ENCODE peak calls at places on chromosomes 12 and 14, in four cellular contexts. R is left lung, Y is esophagus muscularis mucosa, G is uterus. B is an unnamed sample.

GRCh38 chr12:88399811-88400210 is 180.5 kb downstream of the KITLG start:
- DNase-seq in R (no peak), Y (no peak), G (no peak), B (no peak)

GRCh38 chr14:70416322-70416716 is 571 bp downstream of the SYNJ2BP start:
- DNase-seq in G (no peak), Y (no peak), R (no peak), B (no peak)

GRCh38 chr12:1220127-1221092 is 229.4 kb downstream of the ERC1 start:
- DNase-seq in G (no peak), R (peak; percentile 37), Y (no peak), B (no peak)

GRCh38 chr14:104128981-104129380 is 9.4 kb upstream of the KIF26A start:
- DNase-seq in R (no peak), Y (no peak), G (no peak), B (no peak)

GRCh38 chr14:87231336-87232026 is 761.5 kb downstream of the GALC start:
- DNase-seq in Y (no peak), R (no peak), G (no peak), B (no peak)

GRCh38 chr12:51080136-51080535 is 3.3 kb downstream of the CSRNP2 start:
- DNase-seq in G (no peak), R (no peak), Y (no peak), B (no peak)

GRCh38 chr12:42546709-42547108 is 42.8 kb downstream of the PRICKLE1 start:
- DNase-seq in Y (no peak), G (no peak), R (no peak), B (no peak)

GRCh38 chr14:57833304-57833703 is 32.6 kb downstream of the SLC35F4 start:
- DNase-seq in G (peak; percentile 77), Y (no peak), R (no peak), B (no peak)

GRCh38 chr12:3644103-3644502 is 108.8 kb downstream of the CRACR2A start:
- DNase-seq in R (no peak), Y (no peak), G (no peak), B (no peak)

GRCh38 chr14:35292770-35293561 is 784 bp downstream of the PSMA6 start:
- DNase-seq in Y (no peak), R (no peak), G (no peak), B (no peak)

GRCh38 chr12:128920468-128920867 is 67.2 kb downstream of the GLT1D1 start:
- DNase-seq in G (peak; percentile 75), Y (no peak), R (no peak), B (no peak)

GRCh38 chr12:124359671-124360581 is 65.0 kb downstream of the RFLNA start:
- DNase-seq in R (no peak), Y (peak; percentile 94), G (peak; percentile 87), B (no peak)

GRCh38 chr12:10001141-10001778 is 2.3 kb upstream of the CLEC1B start:
- DNase-seq in R (no peak), Y (no peak), G (no peak), B (no peak)

GRCh38 chr14:102323102-102323501 is 3.6 kb downstream of the ZNF839 start:
- DNase-seq in G (peak; percentile 58), Y (peak; percentile 95), R (no peak), B (no peak)

GRCh38 chr14:92951912-92952471 is 29.0 kb downstream of the CHGA start:
- DNase-seq in Y (peak; percentile 95), R (peak; percentile 94), G (peak; percentile 75), B (peak; percentile 85)

GRCh38 chr14:93970589-93970966 is 5.8 kb downstream of the ASB2 start:
- DNase-seq in G (no peak), R (no peak), Y (no peak), B (no peak)

GRCh38 chr14:61545716-61546455 is 149.4 kb upstream of the HIF1A start:
- DNase-seq in G (no peak), Y (no peak), R (no peak), B (no peak)

GRCh38 chr12:6553051-6553868 is 2.6 kb downstream of the IFFO1 start:
- DNase-seq in Y (no peak), R (peak; percentile 11), G (peak; percentile 70), B (no peak)

GRCh38 chr12:47828967-47829482 is 9.3 kb upstream of the HDAC7 start:
- DNase-seq in Y (no peak), R (peak; percentile 89), G (peak; percentile 91), B (no peak)

GRCh38 chr12:100827901-100828520 is 33.4 kb downstream of the ANO4 start:
- DNase-seq in Y (no peak), G (no peak), R (no peak), B (no peak)

GRCh38 chr14:55893695-55894094 is 224.5 kb upstream of the PELI2 start:
- DNase-seq in G (no peak), Y (no peak), R (no peak), B (no peak)

GRCh38 chr12:12779529-12779928 is 5.9 kb upstream of the APOLD1 start:
- DNase-seq in Y (no peak), R (no peak), G (no peak), B (no peak)

GRCh38 chr12:132827763-132828703 is 636 bp downstream of the GOLGA3 start:
- DNase-seq in R (peak; percentile 83), G (no peak), Y (no peak), B (no peak)

GRCh38 chr14:72558721-72559120 is 335.2 kb downstream of the DPF3 start:
- DNase-seq in R (no peak), G (no peak), Y (no peak), B (no peak)

GRCh38 chr14:59176764-59177163 is 11.7 kb upstream of the DAAM1 start:
- DNase-seq in Y (no peak), G (no peak), R (no peak), B (no peak)

GRCh38 chr12:52178443-52178842 is 13.4 kb downstream of the KRT80 start:
- DNase-seq in R (peak; percentile 36), G (no peak), Y (no peak), B (no peak)

GRCh38 chr12:52172956-52173355 is 18.9 kb downstream of the KRT80 start:
- DNase-seq in Y (no peak), G (no peak), R (peak; percentile 74), B (no peak)

GRCh38 chr12:52173526-52173925 is 18.3 kb downstream of the KRT80 start:
- DNase-seq in R (peak; percentile 60), G (no peak), Y (no peak), B (no peak)

GRCh38 chr12:52178984-52179383 is 12.8 kb downstream of the KRT80 start:
- DNase-seq in G (no peak), R (peak; percentile 29), Y (no peak), B (no peak)

GRCh38 chr12:52175411-52176350 is 16.1 kb downstream of the KRT80 start:
- DNase-seq in Y (no peak), R (peak; percentile 54), G (no peak), B (no peak)
- TF ChIP-seq CTCF in Y (peak; percentile 17), R (peak; percentile 16), G (peak; percentile 12), B (peak; percentile 29)

DNA sequence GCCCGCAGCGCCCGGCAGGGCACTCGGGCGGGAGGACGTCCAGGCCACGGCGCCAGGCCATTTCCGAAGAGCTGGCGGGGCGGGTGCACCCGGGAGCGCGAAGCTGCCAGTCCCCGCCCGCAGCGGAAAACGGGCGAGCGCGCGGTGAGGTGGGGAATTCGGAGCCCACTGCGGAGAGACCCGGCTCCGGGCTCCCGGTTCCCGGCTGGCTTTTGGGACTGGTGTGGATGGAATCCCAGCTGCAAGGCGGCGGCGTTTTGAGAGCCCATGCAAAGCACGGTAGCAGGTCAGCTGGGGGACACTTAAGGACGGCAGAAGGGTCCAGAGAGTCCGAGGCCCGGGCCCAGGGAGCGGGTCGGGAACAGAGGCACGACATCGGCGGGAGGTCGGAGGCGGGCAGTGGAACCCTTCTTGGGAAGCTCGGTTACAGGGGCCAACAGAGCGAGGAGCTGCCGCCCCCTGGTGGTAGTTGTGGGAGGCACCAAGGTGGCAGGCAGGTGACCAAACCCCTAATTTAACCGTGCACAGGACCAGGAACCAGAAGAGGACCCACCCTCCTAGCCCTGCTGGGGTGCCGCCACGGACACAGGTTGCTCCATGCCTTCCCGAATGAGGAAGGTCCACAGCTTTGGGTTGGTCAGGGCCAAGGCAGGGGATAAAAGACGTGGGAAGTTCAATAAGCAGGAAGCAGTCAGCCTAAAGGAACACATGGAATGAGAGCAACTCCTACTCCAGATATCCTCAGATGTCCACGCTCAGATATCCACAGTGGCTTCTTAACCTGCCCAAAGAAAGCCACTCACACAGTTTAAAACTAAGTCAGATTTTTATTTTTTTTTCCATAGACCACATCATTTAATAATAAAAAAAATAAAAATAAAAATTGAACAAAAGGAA is 685 bp upstream of the CDH24 start:
- DNase-seq in Y (peak; percentile 96), G (peak; percentile 89), R (peak; percentile 95), B (peak; percentile 93)
- TF ChIP-seq CTCF in Y (no peak), G (peak; percentile 92), R (peak; percentile 95), B (peak; percentile 99)

GRCh38 chr12:52169886-52170285 is 21.9 kb downstream of the KRT80 start:
- DNase-seq in G (no peak), R (peak; percentile 13), Y (no peak), B (no peak)

GRCh38 chr12:52170827-52171226 is 21.0 kb downstream of the KRT80 start:
- DNase-seq in Y (no peak), R (peak; percentile 31), G (no peak), B (no peak)

GRCh38 chr12:52168019-52168717 is 23.6 kb downstream of the KRT80 start:
- DNase-seq in R (peak; percentile 50), G (no peak), Y (no peak), B (no peak)

GRCh38 chr12:52167578-52167977 is 24.2 kb downstream of the KRT80 start:
- DNase-seq in Y (no peak), R (no peak), G (no peak), B (no peak)

DNA sequence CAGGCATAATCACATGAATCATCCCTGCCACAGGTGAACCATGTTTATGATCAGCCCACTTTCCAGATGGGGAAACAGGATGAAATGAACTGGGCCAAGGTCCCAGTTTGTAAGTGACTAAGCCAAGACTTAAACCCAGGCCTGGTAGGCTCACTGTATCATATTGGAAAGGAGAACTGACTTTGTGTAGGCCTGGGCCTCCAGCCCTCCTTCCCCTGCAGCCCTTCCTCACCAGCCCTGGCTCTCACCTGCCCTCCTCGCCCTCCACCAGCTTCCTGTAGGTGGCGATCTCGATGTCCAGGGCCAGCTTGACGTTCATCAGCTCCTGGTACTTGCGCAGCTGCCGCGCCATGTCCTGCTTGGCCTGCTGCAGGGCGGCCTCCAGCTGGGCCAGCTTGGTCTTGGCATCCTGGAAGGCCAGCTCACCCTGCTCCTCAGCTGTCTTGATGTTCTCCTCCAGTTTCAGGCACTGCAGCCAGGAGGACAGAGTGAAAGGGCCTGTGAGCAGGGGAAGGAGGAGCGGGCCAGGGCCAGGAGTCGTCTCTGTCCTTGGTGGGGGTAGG is 19.8 kb downstream of the KRT80 start:
- DNase-seq in Y (no peak), G (no peak), R (peak; percentile 76), B (no peak)
- TF ChIP-seq CTCF in Y (peak; percentile 25), G (no peak), R (peak; percentile 25), B (peak; percentile 47)

GRCh38 chr14:77543240-77543551 is 44.6 kb upstream of the ISM2 start:
- DNase-seq in Y (no peak), R (no peak), G (no peak), B (no peak)

GRCh38 chr14:77544571-77544970 is 46.0 kb upstream of the ISM2 start:
- DNase-seq in Y (no peak), G (no peak), R (no peak), B (no peak)

GRCh38 chr14:77549451-77549850 is 50.8 kb upstream of the ISM2 start:
- DNase-seq in R (no peak), Y (no peak), G (no peak), B (no peak)

GRCh38 chr14:77543637-77544334 is 45.2 kb upstream of the ISM2 start:
- DNase-seq in G (no peak), R (no peak), Y (no peak), B (no peak)

DNA sequence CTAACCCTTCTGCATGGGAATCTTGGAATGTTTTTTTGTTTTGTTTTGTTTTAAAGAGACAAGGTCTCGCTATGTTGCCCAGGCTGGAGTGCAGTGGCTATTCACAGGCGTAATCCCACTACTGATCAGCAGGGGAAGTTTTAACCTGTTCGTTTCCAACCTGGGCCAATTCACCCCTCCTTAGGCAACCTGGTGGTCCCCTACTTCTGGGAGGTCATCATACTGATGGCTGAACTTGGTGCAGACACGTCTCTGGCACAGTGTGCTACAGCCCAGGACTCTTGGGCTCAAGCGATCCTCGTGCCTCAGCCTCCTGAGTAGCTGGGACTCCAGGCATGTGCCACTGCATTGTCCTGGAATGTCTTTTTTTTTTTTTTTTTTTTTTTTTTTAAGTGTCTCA is 48.9 kb upstream of the ISM2 start:
- DNase-seq in R (no peak), G (no peak), Y (no peak), B (no peak)
- TF ChIP-seq CTCF in R (no peak), G (no peak), Y (no peak), B (peak; percentile 61)

B was measured in type B pancreatic cell.